ENCODE peak calls at places on chromosome 6, in ten cellular contexts. A is upper lobe of right lung; B is ascending aorta; C is fibroblast of lung; R is CD8-positive, alpha-beta T cell; U is RWPE2; X is A673; J is thoracic aorta; M is heart left ventricle; O is adrenal gland. T is an unnamed sample.

GRCh38 chr6:33185190-33185589 is 7.1 kb downstream of the COL11A2 start:
- DNase-seq in A (no peak), B (no peak), C (no peak), R (no peak), U (no peak), X (no peak), J (no peak), M (no peak), O (no peak), T (no peak)

GRCh38 chr6:125888989-125889656 is 67.4 kb upstream of the HINT3 start:
- DNase-seq in A (no peak), B (no peak), C (peak; percentile 22), R (no peak), U (no peak), X (peak; percentile 58), J (no peak), M (no peak), O (no peak), T (no peak)

GRCh38 chr6:168047841-168048723 is 30.9 kb downstream of the FRMD1 start:
- DNase-seq in A (no peak), B (no peak), C (no peak), R (no peak), U (peak; percentile 61), X (no peak), J (no peak), M (peak; percentile 14), O (no peak), T (no peak)

GRCh38 chr6:152598858-152599537 is 38.2 kb downstream of the SYNE1 start:
- DNase-seq in A (no peak), B (no peak), C (no peak), R (no peak), U (no peak), X (no peak), J (no peak), M (peak; percentile 21), O (no peak), T (no peak)

GRCh38 chr6:43582911-43583310 is 6.9 kb downstream of the POLH start:
- DNase-seq in A (no peak), B (no peak), C (no peak), R (no peak), U (no peak), X (no peak), J (no peak), M (no peak), O (no peak), T (no peak)

GRCh38 chr6:161917645-161918044 is 643.8 kb upstream of the AGPAT4 start:
- DNase-seq in A (no peak), B (no peak), C (peak; percentile 67), R (no peak), U (no peak), X (no peak), J (no peak), M (no peak), O (no peak), T (no peak)

GRCh38 chr6:42616716-42617115 is 52.9 kb downstream of the UBR2 start:
- DNase-seq in A (no peak), B (no peak), C (peak; percentile 3), R (no peak), U (no peak), X (no peak), J (no peak), M (no peak), O (no peak), T (no peak)

GRCh38 chr6:158869010-158869603 is 49.9 kb upstream of the EZR start:
- DNase-seq in A (no peak), B (no peak), C (peak; percentile 70), R (no peak), U (no peak), X (no peak), J (no peak), M (no peak), O (peak; percentile 74), T (no peak)

GRCh38 chr6:122838060-122838780 is 49.2 kb downstream of the SMPDL3A start:
- DNase-seq in A (no peak), B (no peak), C (peak; percentile 18), R (no peak), U (no peak), X (peak; percentile 86), J (no peak), M (no peak), O (no peak), T (no peak)
- TF ChIP-seq CTCF in A (peak; percentile 49), B (no peak), C (peak; percentile 60), R (no peak), U (peak; percentile 77), X (peak; percentile 77), J (no peak), M (peak; percentile 50), O (peak; percentile 47), T (no peak)

GRCh38 chr6:25016311-25016710 is 80.6 kb upstream of the RIPOR2 start:
- DNase-seq in A (no peak), B (no peak), C (peak; percentile 79), R (no peak), U (no peak), X (no peak), J (no peak), M (no peak), O (no peak), T (no peak)

GRCh38 chr6:25012657-25013056 is 76.9 kb upstream of the RIPOR2 start:
- DNase-seq in A (no peak), B (no peak), C (peak; percentile 83), R (no peak), U (no peak), X (no peak), J (no peak), M (no peak), O (no peak), T (no peak)

GRCh38 chr6:25014375-25014774 is 78.6 kb upstream of the RIPOR2 start:
- DNase-seq in A (no peak), B (no peak), C (no peak), R (no peak), U (no peak), X (no peak), J (no peak), M (no peak), O (no peak), T (no peak)

GRCh38 chr6:25013249-25013648 is 77.5 kb upstream of the RIPOR2 start:
- DNase-seq in A (no peak), B (no peak), C (no peak), R (no peak), U (no peak), X (no peak), J (no peak), M (no peak), O (no peak), T (no peak)

DNA sequence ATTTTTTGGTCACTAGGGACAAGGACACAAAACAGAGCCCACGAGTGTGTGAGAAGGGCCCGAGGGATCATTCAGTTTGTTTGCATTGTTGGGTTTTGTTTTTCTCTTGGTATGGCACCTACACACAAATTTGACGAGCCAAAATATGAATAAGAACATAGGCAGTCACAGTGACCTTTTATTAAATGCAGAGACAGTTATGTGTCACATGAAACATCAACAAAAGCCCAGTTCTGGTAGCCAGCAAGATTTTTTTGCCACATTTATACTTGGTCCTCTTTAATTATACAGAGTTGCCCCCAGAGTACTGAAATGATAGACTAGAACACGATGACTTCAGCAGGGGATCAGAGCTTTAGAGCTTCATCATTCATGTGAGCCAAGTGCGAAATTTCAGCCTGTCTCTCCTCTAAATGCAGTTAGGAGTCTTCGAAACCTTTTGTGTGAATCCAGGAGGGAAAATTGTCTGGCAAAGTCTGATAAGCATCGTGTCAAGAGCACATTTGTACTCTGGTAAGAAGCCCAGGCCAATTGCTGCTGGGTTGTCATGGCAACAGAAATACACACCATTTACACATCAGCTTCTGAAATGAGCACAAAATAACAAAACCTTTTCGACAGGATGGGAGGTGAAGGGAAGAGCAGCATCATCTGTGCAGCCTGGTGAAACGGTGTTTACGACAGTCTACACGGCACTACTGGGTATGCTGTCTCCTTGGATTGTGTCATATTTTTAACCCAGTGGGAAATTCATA is 79.2 kb upstream of the RIPOR2 start:
- DNase-seq in A (no peak), B (no peak), C (peak; percentile 80), R (no peak), U (no peak), X (no peak), J (no peak), M (no peak), O (no peak), T (peak; percentile 70)
- H3K4me3 ChIP-seq in A (no peak overlapping the region), B (no peak overlapping the region), C (no peak overlapping the region), R (no peak overlapping the region), U (no peak overlapping the region), X (no peak overlapping the region), J (no peak overlapping the region), M (no peak overlapping the region), O (no peak overlapping the region), T (no peak overlapping the region)

GRCh38 chr6:52543262-52543661 is 33.6 kb downstream of the TRAM2 start:
- DNase-seq in A (no peak), B (no peak), C (peak; percentile 34), R (no peak), U (no peak), X (no peak), J (no peak), M (no peak), O (no peak), T (no peak)
- H3K4me1 ChIP-seq in A (peaks cover 33% of the 10 kb centered on the region), B (peaks cover 87% of the 10 kb centered on the region), C (peaks cover 74% of the 10 kb centered on the region), R (no peaks in the 10 kb centered on the region), U (peaks cover 73% of the 10 kb centered on the region), X (peaks cover 80% of the 10 kb centered on the region), J (peaks cover 86% of the 10 kb centered on the region), M (peaks cover 23% of the 10 kb centered on the region), O (peaks cover 40% of the 10 kb centered on the region), T (peaks cover 100% of the 10 kb centered on the region)

GRCh38 chr6:100228437-100229424 is 234.7 kb upstream of the MCHR2 start:
- DNase-seq in A (peak; percentile 89), B (no peak), C (peak; percentile 75), R (peak; percentile 47), U (peak; percentile 80), X (peak; percentile 25), J (no peak), M (peak; percentile 75), O (peak; percentile 40), T (peak; percentile 78)

GRCh38 chr6:100230976-100231316 is 233.8 kb downstream of the SIM1 start:
- DNase-seq in A (no peak), B (no peak), C (peak; percentile 63), R (no peak), U (no peak), X (no peak), J (no peak), M (no peak), O (no peak), T (no peak)

GRCh38 chr6:100232791-100233573 is 231.7 kb downstream of the SIM1 start:
- DNase-seq in A (no peak), B (no peak), C (no peak), R (no peak), U (no peak), X (no peak), J (no peak), M (no peak), O (no peak), T (no peak)

GRCh38 chr6:100229512-100229911 is 235.2 kb downstream of the SIM1 start:
- DNase-seq in A (no peak), B (no peak), C (no peak), R (no peak), U (no peak), X (no peak), J (no peak), M (no peak), O (no peak), T (no peak)

DNA sequence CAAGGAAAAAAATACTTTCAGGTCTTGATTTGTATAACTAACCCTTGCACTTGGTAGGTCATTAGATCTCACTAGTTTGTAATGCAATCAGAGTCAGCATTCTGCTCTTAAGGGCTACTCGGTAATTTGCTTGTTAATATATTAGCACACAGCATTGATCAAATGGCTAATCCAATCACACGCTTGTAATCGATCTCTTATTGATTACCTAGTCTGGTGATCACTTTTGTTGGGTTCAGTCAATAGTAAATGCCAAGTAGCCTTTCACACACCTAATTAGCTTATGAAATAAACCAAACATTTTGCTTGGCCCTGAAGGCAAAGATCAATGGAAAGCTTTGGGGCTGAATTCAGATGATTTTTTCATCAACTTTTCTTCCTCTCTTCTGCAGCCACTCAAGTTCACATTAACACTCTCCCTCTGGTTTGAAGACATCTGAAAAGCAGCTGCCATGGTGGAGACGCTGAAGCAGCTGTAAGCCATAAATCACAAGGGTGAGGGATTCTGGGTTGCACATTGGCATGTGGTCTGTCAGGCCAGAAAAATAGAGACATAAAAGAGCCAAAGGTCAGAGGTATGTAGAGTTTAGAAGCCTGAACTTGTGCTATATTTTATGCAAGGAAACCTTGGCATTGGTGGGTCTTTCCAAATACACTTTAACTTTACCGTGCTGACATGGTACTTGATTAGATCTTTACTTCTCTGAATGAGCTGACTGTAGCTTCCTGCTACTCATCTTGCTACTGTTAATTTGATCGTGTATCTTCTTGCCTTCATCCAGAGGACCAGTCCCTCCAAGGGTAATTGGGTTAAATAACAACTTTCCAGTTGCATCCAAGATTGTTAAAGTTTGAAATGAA is 234.4 kb downstream of the SIM1 start:
- DNase-seq in A (no peak), B (no peak), C (no peak), R (no peak), U (no peak), X (no peak), J (no peak), M (no peak), O (no peak), T (no peak)
- TF ChIP-seq CTCF in A (no peak), B (no peak), C (no peak), R (no peak), U (no peak), X (no peak), J (no peak), M (no peak), O (no peak), T (no peak)

T was measured in tibial artery.